ENCODE peak calls at places on chromosomes 13 and 19, in six cellular contexts. G is lung, J is SK-N-MC, L is astrocyte, N is pancreas, Y is suprapubic skin. O is an unnamed sample.

GRCh38 chr13:68173111-68173510 is 943.0 kb upstream of the PCDH9 start:
- DNase-seq in G (no peak), J (no peak), L (peak; percentile 71), N (no peak), Y (no peak), O (peak; percentile 54)

GRCh38 chr13:88800505-88800904 is 1129.3 kb downstream of the SLITRK5 start:
- DNase-seq in G (no peak), J (no peak), L (no peak), N (no peak), Y (no peak), O (no peak)

GRCh38 chr19:48405010-48405659 is 11.7 kb downstream of the GRIN2D start:
- DNase-seq in G (no peak), J (no peak), L (no peak), N (no peak), Y (no peak), O (no peak)

GRCh38 chr13:26579580-26579979 is 22.1 kb downstream of the WASF3 start:
- DNase-seq in G (no peak), J (no peak), L (no peak), N (no peak), Y (no peak), O (no peak)

GRCh38 chr19:16161848-16162247 is 11.5 kb downstream of the CIB3 start:
- DNase-seq in G (no peak), J (no peak), L (peak; percentile 69), N (no peak), Y (no peak), O (peak; percentile 96)

GRCh38 chr19:11373885-11374448 is 499 bp upstream of the SWSAP1 start:
- DNase-seq in G (no peak), J (no peak), L (no peak), N (no peak), Y (no peak), O (no peak)

GRCh38 chr13:19860884-19861655 is 2.4 kb downstream of the ZMYM5 start:
- DNase-seq in G (no peak), J (no peak), L (peak; percentile 52), N (no peak), Y (no peak), O (peak; percentile 89)

GRCh38 chr13:46961719-46962118 is 64.9 kb upstream of the HTR2A start:
- DNase-seq in G (no peak), J (no peak), L (peak; percentile 78), N (no peak), Y (no peak), O (peak; percentile 81)

GRCh38 chr19:7494416-7495098 is 5.7 kb upstream of the PEX11G start:
- DNase-seq in G (no peak), J (no peak), L (no peak), N (peak; percentile 78), Y (no peak), O (peak; percentile 85)

GRCh38 chr13:44969858-44970484 is 19.3 kb downstream of the NUFIP1 start:
- DNase-seq in G (no peak), J (no peak), L (peak; percentile 39), N (no peak), Y (no peak), O (peak; percentile 28)

GRCh38 chr13:30805132-30805537 is 69.8 kb downstream of the ALOX5AP start:
- DNase-seq in G (no peak), J (no peak), L (no peak), N (no peak), Y (no peak), O (no peak)

GRCh38 chr19:48501961-48502719 is 9.5 kb downstream of the LMTK3 start:
- DNase-seq in G (peak; percentile 98), J (peak; percentile 85), L (no peak), N (peak; percentile 99), Y (peak; percentile 88), O (peak; percentile 97)

GRCh38 chr19:47587295-47587694 is 14.3 kb upstream of the ZNF541 start:
- DNase-seq in G (no peak), J (no peak), L (peak; percentile 68), N (no peak), Y (no peak), O (peak; percentile 59)

GRCh38 chr13:110714798-110715394 is 1.4 kb downstream of the ING1 start:
- DNase-seq in G (peak; percentile 61), J (no peak), L (no peak), N (peak; percentile 73), Y (peak; percentile 85), O (no peak)

GRCh38 chr13:26037302-26037701 is 14.5 kb downstream of the SHISA2 start:
- DNase-seq in G (peak; percentile 39), J (no peak), L (no peak), N (no peak), Y (no peak), O (peak; percentile 7)

GRCh38 chr19:8081569-8082550 is 29.3 kb downstream of the CCL25 start:
- DNase-seq in G (no peak), J (peak; percentile 12), L (no peak), N (no peak), Y (no peak), O (no peak)

GRCh38 chr19:38862321-38863059 is 12.7 kb upstream of the HNRNPL start:
- DNase-seq in G (no peak), J (no peak), L (no peak), N (no peak), Y (no peak), O (no peak)

GRCh38 chr19:50315773-50316448 is 13.3 kb downstream of the KCNC3 start:
- DNase-seq in G (no peak), J (peak; percentile 16), L (no peak), N (no peak), Y (no peak), O (no peak)

GRCh38 chr19:39481676-39482075 is 1.0 kb downstream of the TIMM50 start:
- DNase-seq in G (no peak), J (no peak), L (no peak), N (no peak), Y (no peak), O (no peak)

GRCh38 chr13:39330504-39330903 is 272.5 kb downstream of the LHFPL6 start:
- DNase-seq in G (no peak), J (no peak), L (no peak), N (no peak), Y (no peak), O (no peak)

GRCh38 chr13:39324806-39325311 is 278.1 kb downstream of the LHFPL6 start:
- DNase-seq in G (no peak), J (no peak), L (no peak), N (no peak), Y (no peak), O (no peak)

GRCh38 chr13:39326471-39326870 is 276.5 kb downstream of the LHFPL6 start:
- DNase-seq in G (no peak), J (no peak), L (no peak), N (no peak), Y (no peak), O (no peak)

GRCh38 chr13:39327080-39327479 is 275.9 kb downstream of the LHFPL6 start:
- DNase-seq in G (no peak), J (no peak), L (no peak), N (no peak), Y (no peak), O (no peak)

GRCh38 chr13:39329182-39329639 is 273.8 kb downstream of the LHFPL6 start:
- DNase-seq in G (no peak), J (no peak), L (peak; percentile 8), N (no peak), Y (no peak), O (no peak)
- H3K4me3 ChIP-seq in G (no peak overlapping the region), J (no peak overlapping the region), L (no peak overlapping the region), N (no peak overlapping the region), Y (no peak overlapping the region), O (no peak overlapping the region)

GRCh38 chr19:55692681-55693081 is 17.7 kb downstream of the EPN1 start:
- DNase-seq in G (no peak), J (no peak), L (no peak), N (no peak), Y (no peak), O (no peak)

GRCh38 chr19:55693336-55693974 is 18.4 kb downstream of the EPN1 start:
- DNase-seq in G (no peak), J (no peak), L (no peak), N (no peak), Y (no peak), O (no peak)

GRCh38 chr19:55694656-55695491 is 19.8 kb downstream of the EPN1 start:
- DNase-seq in G (no peak), J (no peak), L (no peak), N (no peak), Y (peak; percentile 50), O (no peak)

GRCh38 chr19:55695511-55696290 is 20.7 kb downstream of the EPN1 start:
- DNase-seq in G (no peak), J (no peak), L (no peak), N (no peak), Y (peak; percentile 54), O (no peak)

DNA sequence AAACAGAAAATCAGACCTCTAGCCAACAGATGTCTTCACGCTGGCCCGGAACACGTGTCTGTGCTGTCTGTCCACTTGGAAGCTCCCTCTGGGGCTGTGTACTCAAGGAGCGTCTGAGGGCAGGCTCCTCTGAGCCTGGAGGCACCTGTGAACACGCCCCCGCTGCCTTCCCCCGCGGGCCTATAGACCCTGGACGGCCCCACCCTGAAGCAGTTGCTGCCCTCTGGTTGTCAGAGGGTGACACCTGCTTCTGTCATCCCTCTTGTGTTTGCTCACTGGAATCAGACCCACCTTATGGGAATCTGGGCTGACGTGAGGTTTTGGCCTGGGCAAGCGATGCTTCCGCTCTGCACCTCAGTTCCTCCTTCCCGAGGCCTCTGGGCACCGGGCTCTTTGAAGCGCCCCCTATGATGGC is 19.2 kb downstream of the EPN1 start:
- DNase-seq in G (no peak), J (no peak), L (no peak), N (no peak), Y (no peak), O (no peak)
- H3K36me3 ChIP-seq in G (peaks cover 10% of the 10 kb centered on the region), J (peaks cover 23% of the 10 kb centered on the region), L (peaks cover 5% of the 10 kb centered on the region), N (peaks cover 9% of the 10 kb centered on the region), Y (peaks cover 96% of the 10 kb centered on the region), O (peaks cover 8% of the 10 kb centered on the region)

GRCh38 chr19:14775855-14776254 is 2.5 kb downstream of the ADGRE2 start:
- DNase-seq in G (no peak), J (no peak), L (no peak), N (no peak), Y (no peak), O (no peak)
- H3K4me3 ChIP-seq in G (no peak overlapping the region), J (peak overlapping the region; percentile 80), L (no peak overlapping the region), N (no peak overlapping the region), Y (peak overlapping the region; percentile 40), O (peak overlapping the region; percentile 56)

GRCh38 chr13:23344923-23345322 is 88.6 kb downstream of the SACS start:
- DNase-seq in G (no peak), J (no peak), L (no peak), N (no peak), Y (no peak), O (no peak)

GRCh38 chr13:23348270-23349126 is 85.0 kb downstream of the SACS start:
- DNase-seq in G (no peak), J (no peak), L (no peak), N (no peak), Y (no peak), O (no peak)

GRCh38 chr13:23349127-23349897 is 84.2 kb downstream of the SACS start:
- DNase-seq in G (no peak), J (no peak), L (no peak), N (no peak), Y (no peak), O (no peak)

GRCh38 chr13:23350009-23350408 is 83.5 kb downstream of the SACS start:
- DNase-seq in G (no peak), J (no peak), L (peak; percentile 39), N (no peak), Y (no peak), O (no peak)

DNA sequence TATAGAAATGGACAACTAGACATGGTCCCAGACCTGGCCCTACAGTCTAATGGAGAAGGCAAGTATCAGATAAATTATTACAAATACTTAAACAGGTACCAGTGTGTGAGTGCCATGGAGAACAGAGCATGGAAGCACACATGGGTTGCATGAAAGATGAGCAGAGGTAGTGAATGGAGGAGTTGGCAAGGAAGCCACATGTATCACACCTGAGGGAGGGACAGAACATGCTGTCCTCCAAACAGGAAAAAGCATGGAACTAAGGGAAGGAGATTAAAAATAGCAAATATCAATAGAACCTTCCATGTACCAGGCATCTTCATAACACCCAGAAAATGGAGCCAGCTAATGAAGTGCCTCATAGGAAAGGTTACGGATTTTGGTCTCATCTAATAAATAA is 85.9 kb downstream of the SACS start:
- DNase-seq in G (no peak), J (no peak), L (no peak), N (no peak), Y (no peak), O (no peak)
- H3K36me3 ChIP-seq in G (peaks cover 20% of the 10 kb centered on the region), J (peaks cover 81% of the 10 kb centered on the region), L (peaks cover 60% of the 10 kb centered on the region), N (no peaks in the 10 kb centered on the region), Y (no peaks in the 10 kb centered on the region), O (peaks cover 5% of the 10 kb centered on the region)

O was measured in mammary epithelial cell.